ENCODE peak calls at places on chromosomes 6 and 20, in seven cellular contexts. C, Y, Q, R, H, E and X are unnamed samples. For H3K27me3, the result is how much of the 10 kb centered on the place peaks cover.

GRCh38 chr6:161481786-161482516 is 208.1 kb upstream of the AGPAT4 start:
- DNase-seq in Y (no peak), Q (no peak), R (no peak), E (peak), C (no peak), H (no peak), X (no peak)

GRCh38 chr6:10184408-10185187 is 230.3 kb downstream of the TFAP2A start:
- DNase-seq in Q (no peak), C (no peak), Y (no peak), H (no peak), E (no peak), R (no peak), X (no peak)

GRCh38 chr6:159616456-159616855 is 76.6 kb downstream of the SOD2 start:
- DNase-seq in C (no peak), R (no peak), H (no peak), Q (no peak), Y (no peak), E (no peak), X (no peak)

GRCh38 chr6:52929321-52930164 is 20.0 kb upstream of the GSTA3 start:
- DNase-seq in R (no peak), Y (no peak), C (no peak), H (no peak), E (peak), Q (peak), X (peak)

GRCh38 chr6:138571585-138572199 is 72.4 kb upstream of the NHSL1 start:
- DNase-seq in Q (no peak), Y (no peak), H (no peak), C (no peak), E (no peak), R (no peak), X (no peak)

GRCh38 chr6:85923013-85923430 is 280.3 kb upstream of the SYNCRIP start:
- DNase-seq in Q (peak), E (peak), Y (no peak), R (no peak), C (peak), H (no peak), X (peak)

GRCh38 chr6:4801491-4802118 is 25.4 kb downstream of the CDYL start:
- DNase-seq in C (no peak), R (no peak), Q (no peak), Y (no peak), H (no peak), E (no peak), X (no peak)

GRCh38 chr20:4740774-4741431 is 19.2 kb downstream of the PRND start:
- DNase-seq in H (peak), E (peak), Y (no peak), Q (peak), R (no peak), C (peak), X (peak)

GRCh38 chr20:9301129-9302072 is 213.0 kb upstream of the LAMP5 start:
- DNase-seq in C (no peak), R (no peak), E (peak), Q (peak), H (no peak), Y (no peak), X (no peak)

GRCh38 chr6:40287296-40287820 is 299.8 kb downstream of the LRFN2 start:
- DNase-seq in R (no peak), E (no peak), Q (no peak), Y (no peak), H (no peak), C (no peak), X (peak)

GRCh38 chr6:90179190-90180169 is 117.2 kb downstream of the BACH2 start:
- DNase-seq in Y (no peak), R (no peak), C (no peak), H (no peak), E (peak), Q (no peak), X (no peak)

GRCh38 chr20:3935956-3936340 is 46.8 kb downstream of the PANK2 start:
- DNase-seq in Y (no peak), C (no peak), Q (no peak), H (no peak), E (no peak), R (no peak), X (no peak)

GRCh38 chr20:6142348-6142993 is 19.6 kb upstream of the FERMT1 start:
- DNase-seq in Q (peak), H (peak), C (peak), Y (no peak), R (no peak), E (peak), X (no peak)

GRCh38 chr20:959996-960615 is 42.0 kb downstream of the RSPO4 start:
- DNase-seq in C (no peak), Q (no peak), E (no peak), R (no peak), Y (no peak), H (no peak), X (no peak)

GRCh38 chr6:7338031-7338430 is 25.0 kb upstream of the SSR1 start:
- DNase-seq in E (no peak), C (no peak), H (no peak), R (no peak), Y (no peak), Q (no peak), X (no peak)

GRCh38 chr6:77036400-77036799 is 426.9 kb downstream of the HTR1B start:
- DNase-seq in H (no peak), Y (no peak), Q (no peak), R (no peak), C (no peak), E (no peak), X (no peak)

GRCh38 chr6:91438570-91438969 is 851.7 kb upstream of the MAP3K7 start:
- DNase-seq in Y (no peak), Q (no peak), E (peak), C (no peak), H (no peak), R (no peak), X (no peak)

GRCh38 chr20:56247954-56248782 is at the start of gene MC3R:
- DNase-seq in R (peak), Q (peak), H (no peak), E (peak), C (peak), Y (no peak), X (peak)

GRCh38 chr6:167329014-167329413 is 4.1 kb downstream of the TTLL2 start:
- DNase-seq in Q (no peak), R (peak), C (no peak), E (no peak), Y (no peak), H (no peak), X (no peak)

GRCh38 chr6:118903134-118903533 is 9.2 kb downstream of the ASF1A start:
- DNase-seq in E (no peak), R (no peak), Y (no peak), C (no peak), Q (no peak), H (no peak), X (no peak)

GRCh38 chr6:46367365-46367764 is 123.9 kb downstream of the RCAN2 start:
- DNase-seq in H (no peak), Q (no peak), E (no peak), Y (no peak), R (no peak), C (no peak), X (no peak)

GRCh38 chr6:85483041-85483700 is 33.3 kb downstream of the NT5E start:
- DNase-seq in C (peak), R (peak), E (peak), Q (no peak), H (peak), Y (peak), X (peak)

GRCh38 chr20:11544029-11544678 is 373.5 kb upstream of the BTBD3 start:
- DNase-seq in R (no peak), Y (no peak), C (peak), Q (peak), H (no peak), E (peak), X (no peak)

GRCh38 chr6:130675072-130675471 is 152.1 kb upstream of the SMLR1 start:
- DNase-seq in E (peak), Q (no peak), C (no peak), R (no peak), H (no peak), Y (no peak), X (no peak)

GRCh38 chr6:118017301-118017854 is 110.3 kb downstream of the SLC35F1 start:
- DNase-seq in C (no peak), E (no peak), H (no peak), Q (no peak), R (no peak), Y (no peak), X (no peak)

GRCh38 chr20:57619053-57619831 is 984 bp downstream of the ZBP1 start:
- DNase-seq in Y (no peak), E (no peak), C (no peak), R (peak), Q (no peak), H (peak), X (no peak)

GRCh38 chr6:44126320-44127149 is 717 bp downstream of the MRPL14 start:
- DNase-seq in Y (no peak), R (peak), E (peak), H (peak), Q (no peak), C (peak), X (peak)

GRCh38 chr6:170093658-170094596 is 197.0 kb downstream of the DLL1 start:
- DNase-seq in H (no peak), Q (no peak), E (no peak), Y (peak), C (no peak), R (no peak), X (no peak)

GRCh38 chr20:10300582-10301108 is 82.0 kb downstream of the SNAP25 start:
- DNase-seq in H (no peak), C (no peak), R (no peak), Y (no peak), Q (no peak), E (no peak), X (no peak)

GRCh38 chr20:52103469-52103910 is 88.1 kb downstream of the ZFP64 start:
- DNase-seq in C (no peak), E (no peak), R (no peak), Y (no peak), H (no peak), Q (no peak), X (no peak)

GRCh38 chr6:166862287-166862977 is 93.9 kb downstream of the RNASET2 start:
- DNase-seq in C (peak), Y (no peak), H (no peak), Q (no peak), E (no peak), R (no peak), X (no peak)

GRCh38 chr6:7467007-7467897 is 74.2 kb upstream of the DSP start:
- DNase-seq in C (peak), H (no peak), Q (no peak), Y (no peak), R (no peak), E (no peak), X (no peak)

GRCh38 chr6:45003400-45003799 is 324.7 kb upstream of the RUNX2 start:
- DNase-seq in Q (no peak), C (no peak), R (no peak), E (no peak), Y (no peak), H (no peak), X (no peak)

GRCh38 chr6:127460465-127460864 is 1.3 kb upstream of the KIAA0408 start:
- DNase-seq in E (no peak), Y (no peak), Q (no peak), R (no peak), H (no peak), C (no peak), X (no peak)

GRCh38 chr6:17485181-17485580 is 91.8 kb downstream of the CAP2 start:
- DNase-seq in H (no peak), R (no peak), Y (no peak), E (no peak), C (no peak), Q (no peak), X (no peak)

GRCh38 chr20:45206746-45207145 is at the start of gene SEMG1:
- DNase-seq in E (no peak), Q (no peak), Y (no peak), C (no peak), R (no peak), H (no peak), X (no peak)

GRCh38 chr20:24877652-24878051 is 71.4 kb upstream of the CST7 start:
- DNase-seq in H (no peak), C (no peak), E (no peak), Q (no peak), R (no peak), Y (no peak), X (no peak)

GRCh38 chr20:13034115-13034514 is 25.3 kb downstream of the SPTLC3 start:
- DNase-seq in H (no peak), C (no peak), R (no peak), Q (no peak), E (peak), Y (no peak), X (no peak)

GRCh38 chr6:21586300-21586699 is 7.3 kb upstream of the SOX4 start:
- DNase-seq in Y (no peak), H (no peak), Q (no peak), C (no peak), E (no peak), R (no peak), X (no peak)
- H3K4me3 ChIP-seq in Y (peak), H (no peak), Q (no peak), C (peak), E (peak), R (no peak), X (no peak)

GRCh38 chr6:150144294-150144868 is 1.5 kb downstream of the PPP1R14C start:
- DNase-seq in C (no peak), E (peak), R (no peak), H (no peak), Q (no peak), Y (no peak), X (no peak)

GRCh38 chr6:150140236-150140969 is 2.4 kb upstream of the PPP1R14C start:
- DNase-seq in R (no peak), H (no peak), Y (no peak), C (no peak), E (peak), Q (no peak), X (no peak)

GRCh38 chr6:150142304-150142656 is 564 bp upstream of the PPP1R14C start:
- DNase-seq in Q (no peak), R (no peak), Y (no peak), E (peak), C (no peak), H (no peak), X (peak)

GRCh38 chr6:150143521-150144293 is 863 bp downstream of the PPP1R14C start:
- DNase-seq in Q (no peak), R (peak), C (peak), Y (no peak), E (no peak), H (no peak), X (no peak)

DNA sequence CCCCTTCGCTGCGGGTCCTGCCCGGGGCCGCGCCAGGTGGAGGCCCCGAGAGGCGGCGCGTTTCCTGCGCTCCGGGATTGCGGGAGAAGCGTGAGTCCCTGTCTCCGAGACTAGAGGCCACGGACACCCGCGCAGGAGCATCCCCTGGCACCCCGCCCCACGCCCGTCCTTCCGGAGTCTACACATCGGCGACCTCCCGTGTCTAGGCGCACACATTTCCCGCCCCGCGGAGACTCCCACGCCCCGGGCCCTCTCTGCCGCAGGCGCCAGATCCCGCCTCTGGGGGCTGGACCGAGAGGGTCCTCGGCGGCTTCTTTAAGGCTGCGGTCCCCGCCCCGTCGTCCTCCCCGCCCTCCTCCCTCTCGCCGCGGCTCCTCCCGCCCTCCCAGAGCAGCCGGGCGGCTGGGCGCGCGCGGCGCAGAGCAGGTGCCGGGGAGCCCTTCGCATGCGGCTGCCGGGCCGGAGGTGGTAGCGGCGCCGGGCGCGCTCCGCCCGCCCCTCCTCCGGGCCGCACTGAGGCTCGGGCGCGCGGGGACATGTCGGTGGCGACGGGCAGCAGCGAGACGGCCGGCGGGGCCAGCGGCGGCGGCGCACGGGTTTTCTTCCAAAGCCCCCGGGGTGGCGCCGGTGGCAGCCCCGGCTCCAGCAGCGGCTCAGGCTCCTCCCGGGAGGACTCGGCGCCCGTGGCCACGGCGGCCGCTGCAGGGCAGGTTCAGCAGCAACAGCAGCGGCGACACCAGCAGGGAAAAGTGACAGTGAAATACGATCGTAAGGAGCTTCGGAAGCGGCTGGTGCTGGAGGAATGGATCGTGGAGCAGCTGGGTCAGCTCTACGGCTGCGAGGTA is at the start of gene PPP1R14C:
- DNase-seq in Q (no peak), R (peak), Y (peak), H (no peak), C (peak), E (peak), X (peak)
- H3K27me3 ChIP-seq in Q (under half), R (under half), Y (half or more), H (under half), C (under half), E (under half), X (half or more)

DNA sequence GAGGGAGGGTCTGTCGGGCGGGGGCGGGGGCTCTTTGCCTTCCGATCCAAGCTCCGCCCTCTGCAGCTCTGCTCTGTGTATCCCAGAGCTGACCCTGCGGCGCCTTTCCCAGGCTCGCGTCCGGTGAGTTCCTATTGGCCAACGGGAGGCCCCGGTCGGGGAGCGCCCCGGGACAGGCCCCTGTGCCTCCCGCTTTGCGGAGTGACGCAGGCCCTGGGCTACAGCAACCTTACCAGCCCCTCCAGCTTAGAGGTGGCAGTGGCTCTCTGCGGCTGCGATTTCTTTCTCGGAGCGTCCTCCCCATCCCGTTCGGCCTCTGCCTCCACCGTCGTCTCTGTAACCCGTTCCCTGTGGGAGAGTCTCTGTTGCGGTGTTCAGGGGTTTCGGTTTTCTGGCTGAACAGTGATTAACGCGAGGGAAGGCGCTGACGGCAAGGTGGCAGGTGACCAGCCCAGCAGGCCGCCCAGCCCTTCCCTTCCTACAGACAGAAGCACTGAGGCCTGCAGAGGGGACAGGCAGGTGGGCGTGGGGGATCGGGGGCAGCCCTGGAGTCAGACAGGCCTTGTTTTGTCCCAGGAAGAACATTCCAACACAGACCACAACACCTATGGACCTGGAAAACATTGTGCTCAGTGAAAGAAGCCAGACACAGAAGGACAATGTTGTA is 18.1 kb upstream of the CEBPB start:
- DNase-seq in H (no peak), C (peak), R (peak), Y (no peak), Q (no peak), E (no peak), X (peak)
- H3K4me3 ChIP-seq in H (no peak), C (peak), R (peak), Y (peak), Q (peak), E (no peak), X (peak)

GRCh38 chr6:98825602-98826230 is 8.7 kb upstream of the POU3F2 start:
- DNase-seq in E (no peak), C (no peak), R (peak), Y (no peak), H (no peak), Q (no peak), X (no peak)

GRCh38 chr6:98831057-98832031 is 3.0 kb upstream of the POU3F2 start:
- DNase-seq in Q (no peak), H (no peak), E (no peak), C (no peak), Y (no peak), R (peak), X (no peak)

GRCh38 chr6:98828991-98829411 is 5.4 kb upstream of the POU3F2 start:
- DNase-seq in Q (no peak), H (no peak), R (no peak), Y (no peak), C (no peak), E (no peak), X (no peak)

GRCh38 chr6:98827295-98828159 is 6.8 kb upstream of the POU3F2 start:
- DNase-seq in Y (peak), Q (no peak), C (no peak), H (no peak), E (no peak), R (peak), X (no peak)

DNA sequence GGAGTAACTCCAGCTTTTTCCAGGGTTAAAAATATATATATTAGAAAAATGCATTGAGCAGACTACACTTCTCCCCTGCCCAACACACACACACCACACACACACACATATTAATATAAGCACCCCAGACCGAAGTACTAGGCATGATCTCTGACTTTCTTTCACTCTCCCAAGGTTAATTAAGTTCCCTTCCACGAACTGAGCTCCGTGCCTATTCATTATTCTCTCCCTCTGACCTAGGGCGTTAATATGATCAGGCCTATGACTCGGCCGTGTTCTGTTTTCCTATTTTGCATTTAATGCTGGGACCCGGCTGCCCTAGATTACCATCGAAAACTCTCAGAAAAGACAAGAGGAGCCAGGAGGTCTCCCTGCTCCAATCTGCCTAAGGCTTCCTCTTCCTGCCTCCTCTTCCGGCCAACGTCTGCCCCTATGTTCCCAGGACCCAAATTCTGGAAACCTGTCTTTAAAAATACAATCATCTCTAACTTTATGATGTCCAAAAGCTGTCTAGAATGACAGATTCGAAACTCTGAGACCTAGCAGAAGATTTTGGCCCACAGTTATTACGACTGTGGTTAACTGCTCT is 6.1 kb upstream of the POU3F2 start:
- DNase-seq in E (no peak), Y (no peak), R (no peak), H (no peak), C (no peak), Q (no peak), X (no peak)
- H3K27me3 ChIP-seq in E (half or more), Y (under half), R (half or more), H (half or more), C (under half), Q (under half), X (half or more)